ENCODE peak calls at places on chromosomes 3 and 15, in eight cellular contexts. T is BJ; Y is AG04449; Z is fibroblast of lung; Q is AG09309; W is CD8-positive, alpha-beta T cell; J is foreskin fibroblast; I is uterus. P is an unnamed sample.

GRCh38 chr3:69239063-69239462 is 116.7 kb upstream of the LMOD3 start:
- DNase-seq in T (no peak), Y (no peak), Z (no peak), Q (no peak), W (no peak), J (no peak), I (no peak), P (no peak)

GRCh38 chr3:123404391-123404790 is 44.5 kb downstream of the ADCY5 start:
- DNase-seq in T (no peak), Y (no peak), Z (no peak), Q (no peak), W (no peak), J (no peak), I (no peak), P (no peak)

GRCh38 chr3:116153174-116153573 is 292.1 kb downstream of the LSAMP start:
- DNase-seq in T (no peak), Y (no peak), Z (peak), Q (no peak), W (no peak), J (peak), I (no peak), P (no peak)

GRCh38 chr15:41955807-41956525 is 16.4 kb downstream of the EHD4 start:
- DNase-seq in T (no peak), Y (no peak), Z (no peak), Q (no peak), W (no peak), J (no peak), I (no peak), P (no peak)

GRCh38 chr3:25940935-25941334 is 151.0 kb downstream of the OXSM start:
- DNase-seq in T (no peak), Y (no peak), Z (no peak), Q (no peak), W (no peak), J (no peak), I (no peak), P (no peak)

GRCh38 chr3:32493437-32494414 is 8.9 kb downstream of the CMTM6 start:
- DNase-seq in T (no peak), Y (no peak), Z (no peak), Q (no peak), W (no peak), J (no peak), I (no peak), P (no peak)

GRCh38 chr3:14209596-14210280 is 31.1 kb downstream of the LSM3 start:
- DNase-seq in T (no peak), Y (no peak), Z (peak), Q (no peak), W (no peak), J (no peak), I (no peak), P (no peak)

GRCh38 chr3:56825579-56826438 is 24.1 kb upstream of the ARHGEF3 start:
- DNase-seq in T (no peak), Y (no peak), Z (peak), Q (no peak), W (no peak), J (no peak), I (peak), P (no peak)

GRCh38 chr15:83210619-83211018 is 3.0 kb upstream of the HDGFL3 start:
- DNase-seq in T (no peak), Y (peak), Z (no peak), Q (no peak), W (no peak), J (peak), I (no peak), P (no peak)

GRCh38 chr15:39411102-39411989 is 169.5 kb upstream of the THBS1 start:
- DNase-seq in T (no peak), Y (no peak), Z (no peak), Q (no peak), W (no peak), J (no peak), I (no peak), P (no peak)

GRCh38 chr3:143234521-143234920 is 115.0 kb downstream of the CHST2 start:
- DNase-seq in T (peak), Y (no peak), Z (no peak), Q (no peak), W (no peak), J (no peak), I (no peak), P (no peak)

GRCh38 chr3:80649170-80649569 is 881.4 kb upstream of the ROBO1 start:
- DNase-seq in T (no peak), Y (no peak), Z (no peak), Q (no peak), W (no peak), J (no peak), I (no peak), P (no peak)

GRCh38 chr3:178658694-178659315 is 122.6 kb downstream of the KCNMB2 start:
- DNase-seq in T (no peak), Y (no peak), Z (no peak), Q (no peak), W (no peak), J (no peak), I (no peak), P (no peak)

GRCh38 chr3:171132873-171133272 is 106.4 kb upstream of the SLC2A2 start:
- DNase-seq in T (peak), Y (peak), Z (peak), Q (peak), W (no peak), J (peak), I (no peak), P (no peak)

GRCh38 chr3:12157026-12157425 is 1.7 kb downstream of the TIMP4 start:
- DNase-seq in T (no peak), Y (no peak), Z (no peak), Q (no peak), W (no peak), J (no peak), I (no peak), P (no peak)

GRCh38 chr3:165748094-165748493 is 89.1 kb downstream of the BCHE start:
- DNase-seq in T (no peak), Y (no peak), Z (no peak), Q (no peak), W (no peak), J (no peak), I (no peak), P (no peak)

GRCh38 chr15:74511583-74511982 is 29.4 kb upstream of the ARID3B start:
- DNase-seq in T (no peak), Y (no peak), Z (no peak), Q (no peak), W (no peak), J (no peak), I (no peak), P (no peak)

GRCh38 chr3:44827196-44827595 is 34.5 kb upstream of the TMEM42 start:
- DNase-seq in T (no peak), Y (no peak), Z (no peak), Q (no peak), W (no peak), J (no peak), I (no peak), P (no peak)

GRCh38 chr3:128072454-128073184 is 20.4 kb downstream of the SEC61A1 start:
- DNase-seq in T (no peak), Y (no peak), Z (no peak), Q (no peak), W (no peak), J (no peak), I (no peak), P (no peak)

GRCh38 chr15:93173369-93173768 is 84.4 kb upstream of the RGMA start:
- DNase-seq in T (peak), Y (no peak), Z (no peak), Q (peak), W (no peak), J (no peak), I (no peak), P (no peak)

GRCh38 chr3:143525408-143525807 is 322.9 kb downstream of the SLC9A9 start:
- DNase-seq in T (no peak), Y (no peak), Z (peak), Q (no peak), W (no peak), J (peak), I (no peak), P (no peak)

GRCh38 chr3:9780451-9780797 is 10.7 kb upstream of the CAMK1 start:
- DNase-seq in T (no peak), Y (no peak), Z (no peak), Q (no peak), W (no peak), J (no peak), I (no peak), P (no peak)

GRCh38 chr3:102233881-102234280 is 200.9 kb upstream of the ZPLD1 start:
- DNase-seq in T (no peak), Y (no peak), Z (no peak), Q (no peak), W (no peak), J (no peak), I (no peak), P (no peak)

GRCh38 chr3:80994767-80995166 is 766.7 kb downstream of the GBE1 start:
- DNase-seq in T (no peak), Y (no peak), Z (no peak), Q (no peak), W (no peak), J (no peak), I (no peak), P (no peak)

GRCh38 chr15:85751731-85752421 is 42.8 kb downstream of the KLHL25 start:
- DNase-seq in T (no peak), Y (no peak), Z (no peak), Q (no peak), W (no peak), J (no peak), I (peak), P (peak)

GRCh38 chr3:124995460-124995994 is 60.3 kb downstream of the HEG1 start:
- DNase-seq in T (no peak), Y (no peak), Z (peak), Q (no peak), W (peak), J (peak), I (peak), P (peak)

GRCh38 chr3:17038141-17038540 is 153.4 kb downstream of the PLCL2 start:
- DNase-seq in T (no peak), Y (no peak), Z (no peak), Q (no peak), W (no peak), J (no peak), I (no peak), P (no peak)

DNA sequence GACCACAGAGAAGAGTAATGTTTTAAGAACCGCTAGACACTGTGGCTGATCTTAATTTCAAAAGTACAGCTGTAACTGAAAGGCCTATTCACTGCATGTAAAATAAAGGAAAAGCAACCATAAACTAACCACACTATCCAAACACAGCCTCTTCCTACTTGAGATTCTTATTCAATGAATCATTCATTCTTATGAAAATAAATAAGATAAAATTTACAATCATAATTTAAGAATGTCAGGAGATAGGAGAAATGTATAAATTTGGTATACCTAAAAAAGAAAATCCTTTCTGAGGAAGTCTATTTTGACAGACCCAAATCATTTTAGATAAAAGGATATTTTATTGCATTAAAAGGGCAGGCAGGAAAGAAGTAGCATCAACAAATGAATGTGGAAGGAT is 533.5 kb upstream of the ZNF385D start:
- DNase-seq in T (no peak), Y (no peak), Z (peak), Q (no peak), W (no peak), J (peak), I (no peak), P (no peak)
- H3K4me3 ChIP-seq in T (no peak), Y (no peak), Z (no peak), Q (no peak), W (no peak), J (no peak), I (no peak), P (no peak)

GRCh38 chr15:56410712-56411111 is 45.5 kb downstream of the TEX9 start:
- DNase-seq in T (no peak), Y (no peak), Z (no peak), Q (no peak), W (no peak), J (no peak), I (no peak), P (no peak)
- TF ChIP-seq CTCF in T (no peak), Y (no peak), Z (no peak), Q (no peak), W (no peak), J (no peak), I (no peak), P (no peak)

GRCh38 chr3:52694528-52695189 is 8.8 kb downstream of the GNL3 start:
- DNase-seq in T (no peak), Y (no peak), Z (no peak), Q (no peak), W (no peak), J (no peak), I (no peak), P (no peak)

GRCh38 chr3:52693071-52693470 is 7.2 kb downstream of the GNL3 start:
- DNase-seq in T (no peak), Y (no peak), Z (no peak), Q (no peak), W (no peak), J (no peak), I (no peak), P (no peak)

GRCh38 chr3:52695798-52696649 is 9.6 kb downstream of the GLT8D1 start:
- DNase-seq in T (no peak), Y (no peak), Z (no peak), Q (no peak), W (no peak), J (no peak), I (no peak), P (no peak)

GRCh38 chr3:52697622-52697946 is 8.0 kb downstream of the GLT8D1 start:
- DNase-seq in T (no peak), Y (no peak), Z (no peak), Q (no peak), W (no peak), J (no peak), I (no peak), P (no peak)

DNA sequence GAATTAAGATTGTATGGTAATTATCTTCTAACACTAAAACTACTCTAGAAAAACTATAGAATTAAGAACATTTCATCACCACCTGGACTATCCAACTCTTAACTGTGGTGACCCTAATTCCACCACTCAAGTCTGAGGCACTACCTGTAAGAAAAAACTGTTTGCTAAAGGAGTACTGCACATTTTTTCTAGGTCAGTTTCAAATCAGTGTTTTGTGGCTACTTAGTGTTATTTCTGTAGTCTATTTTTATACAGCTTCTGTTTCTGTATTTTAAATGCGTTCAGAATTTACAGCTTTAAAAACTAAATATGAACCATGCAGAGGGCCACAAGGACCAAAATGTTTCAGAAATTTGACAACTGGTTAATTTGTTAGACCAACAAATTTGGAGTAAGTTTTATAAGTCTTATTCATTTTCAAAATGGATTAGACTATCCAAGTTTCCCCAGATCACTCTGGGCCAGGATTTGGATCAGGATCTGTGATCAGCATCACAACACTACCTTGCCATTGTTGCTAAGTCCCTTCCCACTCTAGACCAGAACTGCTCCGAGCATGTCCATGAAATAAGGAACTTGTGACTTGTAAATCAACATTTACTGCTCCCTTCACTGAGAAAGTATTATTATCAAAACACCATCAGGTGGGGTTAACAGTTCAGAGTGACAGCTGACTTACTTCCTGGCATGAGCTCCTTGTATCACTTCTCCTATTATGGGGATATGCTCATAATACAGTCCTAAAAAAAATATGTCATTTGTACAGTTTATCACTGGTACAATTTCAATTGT is 8.6 kb downstream of the GLT8D1 start:
- DNase-seq in T (no peak), Y (no peak), Z (no peak), Q (no peak), W (no peak), J (no peak), I (no peak), P (no peak)
- H3K4me3 ChIP-seq in T (no peak), Y (no peak), Z (no peak), Q (no peak), W (no peak), J (no peak), I (no peak), P (no peak)

DNA sequence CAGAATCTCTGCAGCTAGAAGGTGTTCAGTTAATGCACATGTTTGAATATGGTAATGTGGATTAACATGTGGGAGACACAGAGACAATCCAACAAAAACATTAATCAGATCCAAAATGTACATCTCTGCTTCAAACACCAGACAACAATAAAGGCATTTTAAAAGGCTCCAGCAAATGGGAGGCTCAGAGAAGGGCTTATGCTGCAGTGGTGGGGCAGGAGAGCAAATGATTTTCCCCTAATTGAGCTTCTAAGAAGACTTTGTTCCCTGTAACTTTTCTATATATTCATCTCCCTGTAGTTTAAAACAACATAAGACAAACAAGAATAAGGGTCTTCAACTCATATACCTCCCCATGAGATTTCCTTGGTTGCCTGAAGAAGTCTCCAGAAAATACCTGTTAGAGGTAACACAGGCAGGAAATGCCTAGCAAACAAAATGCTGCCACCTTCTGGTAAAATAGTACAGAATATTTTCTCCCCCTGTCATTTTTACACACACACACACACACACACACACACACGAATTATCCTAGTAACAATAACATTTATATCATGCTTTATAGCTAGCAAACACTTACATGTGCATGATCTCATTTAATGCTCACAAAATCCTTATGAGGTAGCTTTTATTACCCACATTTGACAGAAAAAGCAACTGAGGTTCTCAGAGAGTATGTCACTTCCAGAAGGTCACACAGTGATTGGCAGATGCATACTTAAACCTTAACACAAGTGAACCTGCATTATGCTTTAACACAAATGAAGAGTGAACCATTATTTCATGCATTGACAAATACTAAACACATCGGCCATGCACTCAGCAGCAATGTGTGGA is 123.4 kb upstream of the MB21D2 start:
- DNase-seq in T (no peak), Y (no peak), Z (peak), Q (peak), W (no peak), J (peak), I (no peak), P (no peak)
- TF ChIP-seq CTCF in T (peak), Y (peak), Z (peak), Q (peak), W (peak), J (peak), I (peak), P (no peak)

DNA sequence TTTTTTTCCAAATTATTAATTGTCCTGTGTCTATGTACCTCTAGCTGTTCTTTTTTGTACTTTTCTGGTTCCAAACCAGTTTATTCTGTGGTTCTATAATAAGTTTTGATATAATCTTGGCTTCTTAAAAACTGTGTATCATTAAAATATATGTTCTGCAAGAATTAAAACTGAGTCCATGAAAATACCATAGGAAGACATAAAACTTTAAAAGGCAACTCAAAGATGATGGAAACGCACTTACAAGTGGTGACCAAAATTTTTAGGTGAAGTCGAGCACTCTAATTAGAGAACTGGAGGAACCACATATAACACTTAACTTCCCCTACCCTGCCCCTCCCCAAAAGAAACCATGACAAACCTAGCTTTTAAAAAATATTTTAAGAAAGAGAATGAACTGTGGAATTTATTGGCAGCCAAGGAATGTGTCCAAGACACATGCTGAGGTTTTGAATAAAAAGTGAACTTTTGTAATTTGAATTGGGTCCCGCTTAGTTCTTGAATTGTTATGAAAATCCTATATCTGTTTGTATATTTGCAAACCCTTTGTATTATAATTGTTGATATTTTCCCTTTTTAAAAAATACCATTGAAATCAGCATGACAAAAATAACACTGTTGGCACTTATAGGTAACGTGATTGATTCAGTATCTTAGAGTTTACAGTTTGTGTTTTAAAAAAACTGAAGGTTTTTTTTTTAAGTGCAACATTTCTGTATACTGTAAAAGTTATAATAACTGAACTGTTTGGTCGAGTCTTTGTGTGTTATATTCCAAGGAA is 7.7 kb downstream of the NR2F2 start:
- DNase-seq in T (no peak), Y (no peak), Z (peak), Q (no peak), W (no peak), J (no peak), I (no peak), P (no peak)
- H3K4me3 ChIP-seq in T (peak), Y (peak), Z (peak), Q (peak), W (no peak), J (peak), I (peak), P (no peak)

DNA sequence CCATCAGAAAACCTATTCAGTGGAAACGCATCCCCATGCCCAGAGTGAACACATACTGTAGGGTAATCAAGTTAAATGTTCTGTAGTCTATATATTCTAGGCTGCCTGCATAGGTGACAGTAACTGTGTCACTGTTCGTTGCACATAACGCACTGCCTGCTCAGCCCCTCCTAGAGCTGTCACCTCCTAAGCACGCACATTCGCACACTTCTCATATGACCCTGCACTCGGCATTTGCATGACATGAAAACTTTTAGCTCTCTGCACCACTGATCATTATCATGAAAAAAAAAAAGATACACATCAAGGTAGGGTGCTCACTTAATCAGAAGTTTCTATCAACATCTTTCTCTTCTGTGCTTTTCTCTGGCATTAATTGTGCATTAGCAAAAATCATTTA is 63.1 kb downstream of the MEIS2 start:
- DNase-seq in T (no peak), Y (no peak), Z (no peak), Q (no peak), W (no peak), J (no peak), I (no peak), P (no peak)
- TF ChIP-seq CTCF in T (no peak), Y (no peak), Z (no peak), Q (no peak), W (no peak), J (no peak), I (no peak), P (no peak)

P was measured in lower leg skin.